ENCODE peak calls at places on chromosomes 16 and 17, in ten cellular contexts. T is cardiac muscle cell, B is Peyer's patch, W is SK-N-SH, Y is aorta, S is heart left ventricle, Z is transverse colon, E is H7, G is colonic mucosa, F is tibial artery. J is an unnamed sample.

GRCh38 chr16:49458221-49458620 is 84.6 kb downstream of the C16orf78 start:
- DNase-seq in T (no peak), B (peak; percentile 19), W (no peak), Y (no peak), S (peak; percentile 5), Z (no peak), E (no peak), G (peak; percentile 16), F (no peak), J (no peak)

GRCh38 chr16:51982715-51983680 is 563.9 kb downstream of the TOX3 start:
- DNase-seq in T (peak; percentile 79), B (peak; percentile 69), W (peak; percentile 48), Y (no peak), S (peak; percentile 21), Z (peak; percentile 15), E (peak; percentile 42), G (peak; percentile 54), F (no peak), J (peak; percentile 71)

GRCh38 chr17:48724241-48725004 is 1.4 kb downstream of the PRAC2 start:
- DNase-seq in T (peak; percentile 83), B (peak; percentile 94), W (peak; percentile 83), Y (peak; percentile 91), S (peak; percentile 83), Z (peak; percentile 92), E (peak; percentile 81), G (peak; percentile 98), F (peak; percentile 83), J (peak; percentile 49)

GRCh38 chr17:48541574-48542113 is 3.3 kb downstream of the HOXB2 start:
- DNase-seq in T (peak; percentile 85), B (peak; percentile 56), W (peak; percentile 44), Y (peak; percentile 81), S (peak; percentile 68), Z (peak; percentile 47), E (peak; percentile 82), G (no peak), F (no peak), J (peak; percentile 44)

GRCh38 chr17:44997733-44998520 is 29.8 kb upstream of the C1QL1 start:
- DNase-seq in T (peak; percentile 74), B (no peak), W (no peak), Y (no peak), S (peak; percentile 41), Z (no peak), E (no peak), G (no peak), F (no peak), J (no peak)

GRCh38 chr17:4678448-4679026 is 25.4 kb downstream of the PELP1 start:
- DNase-seq in T (peak; percentile 66), B (no peak), W (peak; percentile 61), Y (no peak), S (no peak), Z (no peak), E (no peak), G (no peak), F (no peak), J (no peak)

GRCh38 chr16:873889-874288 is 73.4 kb upstream of the GNG13 start:
- DNase-seq in T (no peak), B (no peak), W (no peak), Y (peak; percentile 32), S (no peak), Z (no peak), E (no peak), G (no peak), F (no peak), J (no peak)

GRCh38 chr16:72501739-72502653 is 330.0 kb upstream of the PMFBP1 start:
- DNase-seq in T (peak; percentile 88), B (peak; percentile 51), W (peak; percentile 75), Y (peak; percentile 59), S (peak; percentile 29), Z (peak; percentile 53), E (peak; percentile 67), G (peak; percentile 54), F (peak; percentile 49), J (peak; percentile 83)

GRCh38 chr17:57623620-57624019 is 121.5 kb downstream of the CCDC182 start:
- DNase-seq in T (no peak), B (peak; percentile 64), W (peak; percentile 83), Y (peak; percentile 43), S (no peak), Z (no peak), E (no peak), G (no peak), F (no peak), J (no peak)

GRCh38 chr17:33039874-33040273 is 48.2 kb downstream of the SPACA3 start:
- DNase-seq in T (peak; percentile 84), B (no peak), W (no peak), Y (no peak), S (no peak), Z (no peak), E (no peak), G (peak; percentile 4), F (no peak), J (no peak)

GRCh38 chr16:71885261-71885650 is 1.3 kb upstream of the ZNF821 start:
- DNase-seq in T (no peak), B (no peak), W (no peak), Y (no peak), S (no peak), Z (no peak), E (no peak), G (no peak), F (no peak), J (no peak)

GRCh38 chr16:66588981-66589713 is 9.9 kb downstream of the CMTM2 start:
- DNase-seq in T (peak; percentile 44), B (peak; percentile 87), W (no peak), Y (peak; percentile 80), S (no peak), Z (peak; percentile 56), E (peak; percentile 87), G (peak; percentile 42), F (peak; percentile 51), J (no peak)

GRCh38 chr16:31535737-31536136 is 8.0 kb downstream of the AHSP start:
- DNase-seq in T (no peak), B (no peak), W (no peak), Y (no peak), S (no peak), Z (no peak), E (no peak), G (no peak), F (no peak), J (no peak)

GRCh38 chr17:17842111-17842876 is 5.5 kb upstream of the SREBF1 start:
- DNase-seq in T (no peak), B (no peak), W (no peak), Y (peak; percentile 46), S (no peak), Z (no peak), E (no peak), G (no peak), F (no peak), J (no peak)

GRCh38 chr16:2210009-2210332 is 692 bp downstream of the BRICD5 start:
- DNase-seq in T (no peak), B (no peak), W (no peak), Y (no peak), S (no peak), Z (no peak), E (no peak), G (no peak), F (no peak), J (no peak)

GRCh38 chr17:47733047-47733413 is at the start of gene TBX21:
- DNase-seq in T (peak; percentile 27), B (peak; percentile 97), W (peak; percentile 93), Y (peak; percentile 77), S (peak; percentile 76), Z (peak; percentile 87), E (peak; percentile 94), G (peak; percentile 59), F (peak; percentile 46), J (peak; percentile 74)

DNA sequence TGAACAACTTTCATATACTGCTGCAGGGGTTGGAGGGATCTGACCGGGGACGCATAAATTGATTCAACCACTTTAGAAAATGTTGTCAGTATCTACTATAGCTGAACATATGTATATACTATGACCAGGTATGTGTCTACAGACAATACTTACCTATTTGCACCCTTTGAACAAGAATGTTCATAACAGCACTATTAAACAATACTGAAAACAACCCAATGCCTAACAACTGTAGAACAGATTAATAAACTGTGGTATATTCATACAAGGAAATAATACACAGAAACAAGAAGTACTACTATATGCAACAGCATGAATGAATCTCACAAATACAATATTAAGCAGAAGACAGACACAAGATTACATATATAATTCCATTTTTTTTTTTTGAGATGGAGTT is 10.5 kb downstream of the BRIP1 start:
- DNase-seq in T (no peak), B (no peak), W (no peak), Y (no peak), S (no peak), Z (no peak), E (no peak), G (no peak), F (no peak), J (no peak)
- H3K36me3 ChIP-seq in T (no peaks in the 10 kb centered on the region), B (no peaks in the 10 kb centered on the region), W (peaks cover 24% of the 10 kb centered on the region), Y (no peaks in the 10 kb centered on the region), S (no peaks in the 10 kb centered on the region), Z (no peaks in the 10 kb centered on the region), E (peaks cover 4% of the 10 kb centered on the region), G (no peaks in the 10 kb centered on the region), F (no peaks in the 10 kb centered on the region), J (peaks cover 39% of the 10 kb centered on the region)

GRCh38 chr17:6633263-6633662 is 7.2 kb downstream of the KIAA0753 start:
- DNase-seq in T (no peak), B (no peak), W (no peak), Y (no peak), S (no peak), Z (no peak), E (no peak), G (no peak), F (no peak), J (no peak)
- H3K36me3 ChIP-seq in T (peaks cover 31% of the 10 kb centered on the region), B (no peaks in the 10 kb centered on the region), W (peaks cover 60% of the 10 kb centered on the region), Y (no peaks in the 10 kb centered on the region), S (peaks cover 66% of the 10 kb centered on the region), Z (no peaks in the 10 kb centered on the region), E (no peaks in the 10 kb centered on the region), G (no peaks in the 10 kb centered on the region), F (peaks cover 30% of the 10 kb centered on the region), J (peaks cover 37% of the 10 kb centered on the region)

DNA sequence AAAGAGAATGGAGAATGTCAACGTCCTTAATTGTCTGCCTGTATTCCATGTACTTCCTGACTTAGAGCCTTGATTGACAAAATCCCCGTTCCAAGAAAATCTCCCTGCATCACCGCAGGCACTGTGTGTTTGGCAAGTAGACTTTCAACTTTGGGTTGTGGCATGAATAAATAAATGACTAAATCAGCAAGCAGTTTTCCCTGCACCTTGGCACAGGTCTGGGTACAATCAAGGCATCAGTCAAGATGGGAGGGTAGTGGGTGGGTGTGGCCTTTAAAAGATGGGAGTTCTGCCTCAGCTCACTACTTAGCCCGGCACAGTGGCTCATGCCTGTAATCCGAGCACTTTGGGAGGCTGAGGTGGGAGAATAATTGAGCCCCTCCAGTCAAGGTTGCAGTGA is 248.5 kb upstream of the RPL38 start:
- DNase-seq in T (no peak), B (no peak), W (no peak), Y (no peak), S (no peak), Z (peak; percentile 61), E (peak; percentile 12), G (peak; percentile 69), F (no peak), J (no peak)
- H3K36me3 ChIP-seq in T (no peaks in the 10 kb centered on the region), B (no peaks in the 10 kb centered on the region), W (no peaks in the 10 kb centered on the region), Y (no peaks in the 10 kb centered on the region), S (no peaks in the 10 kb centered on the region), Z (no peaks in the 10 kb centered on the region), E (no peaks in the 10 kb centered on the region), G (no peaks in the 10 kb centered on the region), F (no peaks in the 10 kb centered on the region), J (no peaks in the 10 kb centered on the region)

GRCh38 chr17:791807-792206 is 9.7 kb downstream of the MRM3 start:
- DNase-seq in T (no peak), B (no peak), W (no peak), Y (no peak), S (no peak), Z (no peak), E (no peak), G (no peak), F (no peak), J (no peak)
- H3K36me3 ChIP-seq in T (peaks cover 6% of the 10 kb centered on the region), B (no peaks in the 10 kb centered on the region), W (peaks cover 34% of the 10 kb centered on the region), Y (peaks cover 3% of the 10 kb centered on the region), S (peaks cover 44% of the 10 kb centered on the region), Z (no peaks in the 10 kb centered on the region), E (peaks cover 12% of the 10 kb centered on the region), G (peaks cover 8% of the 10 kb centered on the region), F (peaks cover 48% of the 10 kb centered on the region), J (peaks cover 53% of the 10 kb centered on the region)